ENCODE peak calls at places on chromosomes 11 and 22, in seven cellular contexts. S is aorta; I is foreskin fibroblast; Q is astrocyte of the spinal cord; W is CD4-positive, alpha-beta memory T cell; Y is GM23338; R is CD4-positive, CD25-positive, alpha-beta regulatory T cell. J is an unnamed sample.

GRCh38 chr11:44920451-44920850 is 30.2 kb downstream of the TP53I11 start:
- DNase-seq in S (no peak), I (no peak), Q (no peak), W (no peak), Y (no peak), R (no peak), J (no peak)

GRCh38 chr11:76745561-76746207 is 37.5 kb upstream of the TSKU start:
- DNase-seq in S (no peak), I (no peak), Q (no peak), W (no peak), Y (no peak), R (no peak), J (no peak)

GRCh38 chr11:69640260-69640994 is 529 bp upstream of the CCND1 start:
- DNase-seq in S (peak), I (peak), Q (no peak), W (no peak), Y (peak), R (no peak), J (no peak)

GRCh38 chr11:396511-396947 is 2.5 kb downstream of the PKP3 start:
- DNase-seq in S (no peak), I (peak), Q (no peak), W (no peak), Y (peak), R (no peak), J (no peak)

GRCh38 chr22:31829505-31829904 is 75.7 kb downstream of the DEPDC5 start:
- DNase-seq in S (no peak), I (peak), Q (peak), W (no peak), Y (no peak), R (no peak), J (no peak)

GRCh38 chr11:1221848-1222311 is 986 bp upstream of the MUC5B start:
- DNase-seq in S (peak), I (no peak), Q (no peak), W (no peak), Y (no peak), R (no peak), J (peak)

GRCh38 chr22:37538590-37539357 is 19.6 kb upstream of the CARD10 start:
- DNase-seq in S (peak), I (peak), Q (peak), W (peak), Y (peak), R (peak), J (peak)

GRCh38 chr11:41497974-41498373 is 38.5 kb upstream of the LRRC4C start:
- DNase-seq in S (no peak), I (no peak), Q (no peak), W (no peak), Y (peak), R (no peak), J (no peak)

GRCh38 chr11:119709638-119710346 is 19.2 kb downstream of the NECTIN1 start:
- DNase-seq in S (no peak), I (peak), Q (peak), W (no peak), Y (peak), R (no peak), J (no peak)

GRCh38 chr11:33630936-33631748 is 69.5 kb downstream of the C11orf91 start:
- DNase-seq in S (no peak), I (peak), Q (no peak), W (no peak), Y (no peak), R (no peak), J (no peak)

GRCh38 chr11:15180212-15180814 is 65.6 kb downstream of the INSC start:
- DNase-seq in S (no peak), I (peak), Q (no peak), W (no peak), Y (no peak), R (no peak), J (no peak)

GRCh38 chr11:120564573-120565301 is 53.2 kb downstream of the GRIK4 start:
- DNase-seq in S (no peak), I (peak), Q (peak), W (no peak), Y (peak), R (no peak), J (no peak)

GRCh38 chr22:25495286-25495685 is 69.2 kb upstream of the GRK3 start:
- DNase-seq in S (no peak), I (peak), Q (no peak), W (no peak), Y (no peak), R (no peak), J (no peak)

GRCh38 chr11:131246589-131247164 is 123.7 kb upstream of the NTM start:
- DNase-seq in S (no peak), I (no peak), Q (no peak), W (no peak), Y (peak), R (no peak), J (no peak)

GRCh38 chr11:32012066-32012465 is 78.8 kb upstream of the RCN1 start:
- DNase-seq in S (no peak), I (no peak), Q (no peak), W (no peak), Y (no peak), R (no peak), J (no peak)

GRCh38 chr22:26555478-26555877 is 34.5 kb downstream of the TPST2 start:
- DNase-seq in S (no peak), I (no peak), Q (no peak), W (no peak), Y (no peak), R (no peak), J (no peak)

GRCh38 chr11:100761806-100762205 is 74.7 kb downstream of the ARHGAP42 start:
- DNase-seq in S (no peak), I (no peak), Q (no peak), W (no peak), Y (no peak), R (no peak), J (no peak)

DNA sequence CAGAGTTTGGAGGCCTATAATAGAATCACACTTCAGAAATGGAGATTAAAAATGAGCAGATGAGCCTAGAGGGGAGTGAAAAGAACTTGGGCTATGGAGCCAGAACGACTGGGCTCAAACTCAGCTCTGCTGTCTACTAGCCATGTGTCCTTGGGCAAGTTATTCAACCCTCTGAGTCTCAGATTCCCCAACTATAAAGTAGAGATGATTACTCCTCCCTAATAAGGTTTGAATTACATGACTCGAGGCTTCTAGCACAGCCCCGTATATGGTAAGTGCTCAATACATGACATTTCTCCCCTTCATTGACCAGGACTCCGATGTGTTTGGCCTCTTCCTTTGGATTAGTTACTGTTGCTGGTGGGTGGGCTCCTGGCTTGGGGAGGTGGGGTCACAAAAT is 237.0 kb upstream of the NARS2 start:
- DNase-seq in S (no peak), I (peak), Q (no peak), W (no peak), Y (no peak), R (no peak), J (no peak)
- H3K4me3 ChIP-seq in S (no peak), I (no peak), Q (no peak), W (no peak), Y (no peak), R (no peak), J (no peak)

DNA sequence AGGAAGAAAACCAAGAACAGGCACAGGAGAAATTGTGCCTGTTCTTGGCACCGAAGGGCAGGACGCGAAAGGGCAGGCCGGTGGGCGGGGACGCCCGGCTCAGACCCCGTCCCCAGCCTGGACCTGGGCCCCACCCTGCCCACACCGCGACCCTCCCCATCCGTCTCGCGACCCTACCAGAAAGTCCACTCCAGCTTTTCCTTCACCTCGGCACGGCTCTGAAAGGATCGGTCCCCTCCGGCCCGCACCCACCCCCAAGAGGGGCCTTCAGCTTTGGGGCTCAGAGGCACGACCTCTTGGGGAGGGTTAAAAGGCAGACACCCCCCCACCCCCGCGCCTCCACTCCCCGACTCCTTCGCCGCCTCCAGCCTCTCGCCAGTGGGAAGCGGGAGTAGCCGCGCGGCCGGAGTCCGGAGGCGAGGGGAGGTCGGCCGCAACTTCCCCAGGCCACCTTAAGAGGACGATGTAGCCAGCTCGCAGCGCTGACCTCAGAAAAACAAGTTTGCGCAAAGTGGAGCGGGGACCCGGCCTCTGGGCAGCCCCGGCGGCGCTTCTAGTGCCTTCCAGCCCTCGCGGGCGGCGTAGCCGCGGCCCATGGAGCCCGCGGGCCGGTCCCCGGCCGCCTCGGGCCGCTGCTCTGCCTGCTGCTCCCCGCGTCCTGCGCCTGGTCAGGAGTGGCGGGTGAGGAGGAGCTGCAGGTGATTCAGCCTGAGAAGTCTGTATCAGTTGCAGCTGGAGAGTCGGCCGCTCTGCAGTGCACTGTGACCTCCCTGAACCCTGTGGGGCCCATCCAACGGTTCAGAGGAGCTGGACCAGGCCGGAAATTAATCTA is 4.3 kb downstream of the SEC14L6 start:
- DNase-seq in S (no peak), I (peak), Q (no peak), W (no peak), Y (peak), R (no peak), J (no peak)
- H3K4me3 ChIP-seq in S (peak), I (no peak), Q (peak), W (no peak), Y (peak), R (no peak), J (peak)

GRCh38 chr11:105610796-105611361 is 1.0 kb downstream of the GRIA4 start:
- DNase-seq in S (no peak), I (no peak), Q (peak), W (no peak), Y (no peak), R (no peak), J (no peak)
- H3K4me3 ChIP-seq in S (no peak), I (peak), Q (peak), W (no peak), Y (peak), R (no peak), J (peak)

GRCh38 chr11:6321961-6322362 is 1.7 kb upstream of the CAVIN3 start:
- DNase-seq in S (no peak), I (peak), Q (peak), W (no peak), Y (peak), R (no peak), J (no peak)

GRCh38 chr11:6320411-6321207 is at the start of gene CAVIN3:
- DNase-seq in S (peak), I (peak), Q (peak), W (peak), Y (peak), R (no peak), J (peak)

GRCh38 chr11:6319001-6319878 is 1.1 kb downstream of the CAVIN3 start:
- DNase-seq in S (peak), I (peak), Q (peak), W (no peak), Y (peak), R (no peak), J (peak)

GRCh38 chr11:6321356-6321755 is 1.1 kb upstream of the CAVIN3 start:
- DNase-seq in S (peak), I (peak), Q (no peak), W (no peak), Y (no peak), R (no peak), J (peak)

DNA sequence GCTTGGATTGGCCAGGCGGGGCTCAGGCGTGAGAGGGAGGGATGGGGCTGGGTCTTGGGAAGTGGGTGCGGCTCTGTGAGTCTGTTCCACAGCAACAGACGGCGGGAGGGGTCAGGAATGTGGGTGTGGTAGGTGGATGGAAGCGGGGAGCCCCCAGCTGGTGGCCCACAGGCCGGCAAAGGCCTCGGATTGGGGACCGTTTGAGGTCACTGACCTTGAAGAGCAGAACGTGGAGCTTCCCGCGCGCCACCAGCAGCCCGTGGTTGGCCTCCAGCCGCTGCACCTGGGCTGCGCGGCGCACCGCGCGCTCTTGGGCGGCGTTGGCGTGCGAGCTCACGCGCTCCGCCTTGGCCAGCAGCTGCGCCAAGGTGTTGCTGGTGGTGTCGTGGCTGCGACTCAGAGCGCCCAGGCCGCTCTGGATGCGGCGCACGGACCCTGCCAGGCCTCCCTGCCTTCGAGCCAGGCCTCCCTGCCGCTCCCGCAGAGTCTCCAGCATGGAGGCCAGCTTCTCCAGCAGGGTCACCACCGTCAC is 356 bp downstream of the CAVIN3 start:
- DNase-seq in S (peak), I (peak), Q (peak), W (peak), Y (peak), R (no peak), J (peak)
- H3K4me3 ChIP-seq in S (peak), I (peak), Q (peak), W (no peak), Y (peak), R (no peak), J (peak)

DNA sequence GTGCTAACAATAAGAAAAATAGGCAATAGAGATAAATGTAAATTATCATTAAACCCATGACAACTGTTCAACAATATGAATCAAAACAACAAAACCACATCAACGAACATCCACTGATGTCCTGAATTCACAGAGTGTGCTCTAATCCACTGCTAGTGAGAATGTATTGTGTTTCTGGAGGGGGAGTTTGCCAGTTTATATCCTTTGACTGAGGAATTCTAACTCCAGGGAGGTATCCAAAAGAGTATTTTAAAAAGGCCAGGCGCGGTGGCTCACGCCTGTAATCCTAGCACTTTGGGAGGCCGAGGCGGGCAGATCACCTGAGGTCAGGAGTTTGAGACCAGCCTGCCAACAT is 1.7 kb upstream of the WEE1 start:
- DNase-seq in S (no peak), I (peak), Q (no peak), W (no peak), Y (no peak), R (no peak), J (no peak)
- H3K4me3 ChIP-seq in S (no peak), I (peak), Q (no peak), W (no peak), Y (peak), R (no peak), J (no peak)

DNA sequence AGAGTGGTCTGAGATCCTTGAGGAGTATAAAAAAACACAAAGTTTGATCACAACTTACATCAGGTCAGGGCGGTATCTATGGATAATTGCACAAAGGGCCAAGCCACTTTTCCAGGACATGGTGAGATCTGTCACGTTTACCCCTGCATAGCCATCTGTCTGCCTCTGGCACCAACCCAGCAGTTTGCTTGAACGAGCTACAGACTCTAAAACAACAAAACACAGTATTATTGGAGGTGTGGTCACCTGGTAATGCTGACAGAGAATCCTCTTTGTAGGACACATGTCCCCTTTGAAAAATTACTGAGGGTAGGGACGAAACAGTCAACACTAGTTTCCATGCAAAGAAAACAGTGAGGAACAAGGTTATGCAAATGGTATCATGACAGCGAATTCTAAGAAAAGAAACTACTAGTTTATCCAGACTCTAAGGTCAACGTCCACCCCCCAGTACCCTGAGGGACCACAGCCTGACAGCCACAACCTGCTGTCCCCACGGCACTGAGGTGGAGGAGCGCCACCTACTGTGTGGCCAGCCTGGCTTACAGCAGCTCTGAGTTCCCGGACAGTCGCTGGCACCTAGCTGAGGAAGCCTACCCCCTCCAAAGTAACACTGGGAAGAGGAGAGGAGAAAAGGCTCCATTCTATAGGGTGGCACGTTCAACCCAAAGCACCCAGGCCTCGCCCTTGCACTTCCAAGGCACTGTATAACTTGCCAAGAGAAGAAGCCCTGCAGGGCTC is 117.3 kb upstream of the BID start:
- DNase-seq in S (no peak), I (no peak), Q (no peak), W (no peak), Y (peak), R (no peak), J (no peak)
- H3K4me3 ChIP-seq in S (no peak), I (no peak), Q (no peak), W (no peak), Y (no peak), R (no peak), J (no peak)